ENCODE peak calls at places on chromosomes 4 and X, in four cellular contexts. One of them, this sample, is unnamed.

GRCh38 chrX:45758319-45758718 is 557.6 kb upstream of the DIPK2B start:
- DNase-seq in tibial artery: no peak
- DNase-seq in fibroblast of pulmonary artery: peak; percentile 88
- DNase-seq in SK-N-SH: no peak
- DNase-seq in this sample: no peak

GRCh38 chrX:129823523-129823922 is 20.2 kb downstream of the ZDHHC9 start:
- DNase-seq in tibial artery: no peak
- DNase-seq in fibroblast of pulmonary artery: no peak
- DNase-seq in SK-N-SH: no peak
- DNase-seq in this sample: no peak

GRCh38 chr4:140269369-140269768 is 104.1 kb upstream of the SCOC start:
- DNase-seq in tibial artery: no peak
- DNase-seq in fibroblast of pulmonary artery: no peak
- DNase-seq in SK-N-SH: no peak
- DNase-seq in this sample: no peak

GRCh38 chr4:125187221-125187620 is 127.5 kb upstream of the FAT4 start:
- DNase-seq in tibial artery: no peak
- DNase-seq in fibroblast of pulmonary artery: peak; percentile 77
- DNase-seq in SK-N-SH: no peak
- DNase-seq in this sample: no peak

GRCh38 chrX:13223868-13224555 is 95.8 kb downstream of the ATXN3L start:
- DNase-seq in tibial artery: no peak
- DNase-seq in fibroblast of pulmonary artery: peak; percentile 96
- DNase-seq in SK-N-SH: no peak
- DNase-seq in this sample: peak; percentile 77

GRCh38 chr4:128288689-128289106 is 1.1 kb upstream of the PGRMC2 start:
- DNase-seq in tibial artery: no peak
- DNase-seq in fibroblast of pulmonary artery: peak; percentile 56
- DNase-seq in SK-N-SH: no peak
- DNase-seq in this sample: no peak

GRCh38 chr4:94410678-94411206 is 41.0 kb upstream of the PDLIM5 start:
- DNase-seq in tibial artery: peak; percentile 97
- DNase-seq in fibroblast of pulmonary artery: peak; percentile 88
- DNase-seq in SK-N-SH: no peak
- DNase-seq in this sample: no peak

GRCh38 chr4:101968364-101968763 is 177.8 kb downstream of the BANK1 start:
- DNase-seq in tibial artery: no peak
- DNase-seq in fibroblast of pulmonary artery: no peak
- DNase-seq in SK-N-SH: no peak
- DNase-seq in this sample: no peak

DNA sequence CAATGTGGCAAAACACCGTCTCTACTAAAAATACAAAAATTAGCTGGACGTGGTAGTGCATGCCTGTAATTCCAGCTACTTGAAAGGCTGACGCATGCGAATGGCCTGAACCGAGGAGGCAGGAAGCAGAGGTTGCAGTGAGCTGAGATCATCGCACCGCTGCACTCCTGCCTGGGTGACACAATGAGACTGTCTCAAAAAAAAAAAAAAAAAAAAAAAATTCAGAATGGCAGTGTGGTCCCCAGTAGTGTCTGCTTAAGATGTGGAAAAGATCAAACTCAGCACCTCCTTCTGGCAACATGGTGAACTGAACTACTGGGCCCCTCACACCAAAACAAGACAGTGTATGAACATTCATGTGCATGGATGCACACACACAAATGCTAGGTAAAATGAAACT is 32.2 kb downstream of the SMS start:
- DNase-seq in tibial artery: no peak
- DNase-seq in fibroblast of pulmonary artery: peak; percentile 77
- DNase-seq in SK-N-SH: no peak
- DNase-seq in this sample: no peak
- TF ChIP-seq CTCF in tibial artery: no peak
- TF ChIP-seq CTCF in fibroblast of pulmonary artery: peak; percentile 22
- TF ChIP-seq CTCF in SK-N-SH: peak; percentile 55
- TF ChIP-seq CTCF in this sample: no peak

GRCh38 chr4:87313756-87314155 is 8.9 kb downstream of the HSD17B13 start:
- DNase-seq in tibial artery: no peak
- DNase-seq in fibroblast of pulmonary artery: no peak
- DNase-seq in SK-N-SH: no peak
- DNase-seq in this sample: no peak
- H3K4me3 ChIP-seq in tibial artery: no peak overlapping the region
- H3K4me3 ChIP-seq in fibroblast of pulmonary artery: no peak overlapping the region
- H3K4me3 ChIP-seq in SK-N-SH: no peak overlapping the region
- H3K4me3 ChIP-seq in this sample: no peak overlapping the region

GRCh38 chr4:36399762-36400353 is 118.4 kb downstream of the DTHD1 start:
- DNase-seq in tibial artery: no peak
- DNase-seq in fibroblast of pulmonary artery: peak; percentile 28
- DNase-seq in SK-N-SH: no peak
- DNase-seq in this sample: no peak
- TF ChIP-seq CTCF in tibial artery: no peak
- TF ChIP-seq CTCF in fibroblast of pulmonary artery: peak; percentile 55
- TF ChIP-seq CTCF in SK-N-SH: peak; percentile 68
- TF ChIP-seq CTCF in this sample: no peak

GRCh38 chr4:19187104-19187503 is 1064.6 kb upstream of the SLIT2 start:
- DNase-seq in tibial artery: no peak
- DNase-seq in fibroblast of pulmonary artery: peak; percentile 49
- DNase-seq in SK-N-SH: no peak
- DNase-seq in this sample: no peak
- H3K4me3 ChIP-seq in tibial artery: no peak overlapping the region
- H3K4me3 ChIP-seq in fibroblast of pulmonary artery: no peak overlapping the region
- H3K4me3 ChIP-seq in SK-N-SH: no peak overlapping the region
- H3K4me3 ChIP-seq in this sample: no peak overlapping the region